ENCODE peak calls at places on chromosomes 2 and 18, in five cellular contexts. A, B, H, T and R are unnamed samples.

GRCh38 chr2:101524811-101525430 is 50.0 kb upstream of the RFX8 start:
- DNase-seq in A (no peak), B (no peak), H (no peak), T (no peak), R (no peak)

GRCh38 chr18:47204908-47205522 is 28.9 kb upstream of the IER3IP1 start:
- DNase-seq in A (peak; percentile 11), B (peak; percentile 3), H (no peak), T (peak; percentile 85), R (no peak)

GRCh38 chr2:200455958-200456421 is 53.9 kb downstream of the KCTD18 start:
- DNase-seq in A (peak; percentile 20), B (no peak), H (peak; percentile 81), T (no peak), R (no peak)

GRCh38 chr2:187580462-187581124 is 26.4 kb upstream of the TFPI start:
- DNase-seq in A (peak; percentile 75), B (peak; percentile 55), H (no peak), T (peak; percentile 80), R (no peak)

GRCh38 chr18:61921621-61922235 is 28.9 kb upstream of the RNF152 start:
- DNase-seq in A (no peak), B (no peak), H (no peak), T (peak; percentile 4), R (no peak)

GRCh38 chr2:30252723-30253688 is 21.7 kb downstream of the LBH start:
- DNase-seq in A (peak; percentile 97), B (peak; percentile 41), H (no peak), T (no peak), R (peak; percentile 40)

GRCh38 chr2:207330912-207331311 is 165.2 kb upstream of the KLF7 start:
- DNase-seq in A (peak; percentile 97), B (peak; percentile 74), H (peak; percentile 97), T (no peak), R (peak; percentile 88)

GRCh38 chr2:127043367-127044164 is 63.4 kb downstream of the BIN1 start:
- DNase-seq in A (no peak), B (no peak), H (no peak), T (peak; percentile 49), R (no peak)

GRCh38 chr2:152407204-152407721 is 72.3 kb downstream of the FMNL2 start:
- DNase-seq in A (peak; percentile 58), B (no peak), H (peak; percentile 55), T (peak; percentile 77), R (no peak)

GRCh38 chr2:10985260-10985659 is 73.5 kb downstream of the KCNF1 start:
- DNase-seq in A (no peak), B (no peak), H (no peak), T (no peak), R (no peak)

GRCh38 chr2:115194623-115195022 is 752.2 kb downstream of the DPP10 start:
- DNase-seq in A (no peak), B (no peak), H (no peak), T (no peak), R (no peak)

GRCh38 chr2:39068757-39069515 is 51.9 kb downstream of the SOS1 start:
- DNase-seq in A (peak; percentile 53), B (no peak), H (no peak), T (no peak), R (no peak)

GRCh38 chr2:85667561-85668008 is 414 bp downstream of the SFTPB start:
- DNase-seq in A (no peak), B (no peak), H (no peak), T (no peak), R (no peak)

GRCh38 chr2:239110595-239111048 is 262.7 kb downstream of the TWIST2 start:
- DNase-seq in A (no peak), B (no peak), H (no peak), T (no peak), R (no peak)

GRCh38 chr2:191923652-191923997 is 76.7 kb upstream of the CAVIN2 start:
- DNase-seq in A (peak; percentile 82), B (no peak), H (no peak), T (no peak), R (no peak)

GRCh38 chr2:3662239-3662638 is 4.2 kb downstream of the ALLC start:
- DNase-seq in A (no peak), B (no peak), H (no peak), T (peak; percentile 38), R (no peak)

GRCh38 chr18:45519881-45520280 is 95.4 kb upstream of the SLC14A2 start:
- DNase-seq in A (peak; percentile 87), B (no peak), H (no peak), T (no peak), R (no peak)

GRCh38 chr2:239160226-239161143 is 240.3 kb downstream of the HDAC4 start:
- DNase-seq in A (no peak), B (no peak), H (no peak), T (no peak), R (no peak)

GRCh38 chr2:121471571-121472464 is 58.9 kb upstream of the RNU4ATAC start:
- DNase-seq in A (peak; percentile 90), B (peak; percentile 36), H (no peak), T (peak; percentile 36), R (peak; percentile 49)

GRCh38 chr2:176129013-176129796 is at the start of gene HOXD8:
- DNase-seq in A (peak; percentile 56), B (no peak), H (no peak), T (peak; percentile 79), R (no peak)

GRCh38 chr2:240991378-240992263 is 6.8 kb upstream of the SNED1 start:
- DNase-seq in A (peak; percentile 97), B (peak; percentile 66), H (no peak), T (peak; percentile 48), R (peak; percentile 80)

GRCh38 chr2:182831097-182831496 is 35.3 kb downstream of the FRZB start:
- DNase-seq in A (no peak), B (no peak), H (no peak), T (no peak), R (no peak)

GRCh38 chr18:23967321-23968089 is 47.0 kb upstream of the TTC39C start:
- DNase-seq in A (no peak), B (no peak), H (peak; percentile 53), T (no peak), R (no peak)

GRCh38 chr2:166519391-166519962 is 25.4 kb upstream of the SCN7A start:
- DNase-seq in A (no peak), B (no peak), H (no peak), T (peak; percentile 42), R (no peak)

GRCh38 chr2:230520875-230521155 is 104.8 kb downstream of the SP100 start:
- DNase-seq in A (peak; percentile 70), B (no peak), H (no peak), T (no peak), R (no peak)

GRCh38 chr2:145329976-145330375 is 810.1 kb upstream of the ZEB2 start:
- DNase-seq in A (no peak), B (no peak), H (no peak), T (no peak), R (no peak)

GRCh38 chr18:79809482-79810192 is 11.9 kb downstream of the KCNG2 start:
- DNase-seq in A (no peak), B (no peak), H (no peak), T (no peak), R (no peak)

GRCh38 chr2:147560810-147561521 is 283.9 kb upstream of the ACVR2A start:
- DNase-seq in A (no peak), B (no peak), H (no peak), T (no peak), R (no peak)

GRCh38 chr2:769771-770170 is 92.6 kb upstream of the TMEM18 start:
- DNase-seq in A (no peak), B (no peak), H (no peak), T (no peak), R (no peak)

GRCh38 chr2:64653174-64654062 is at the start of gene SERTAD2:
- DNase-seq in A (peak; percentile 86), B (peak; percentile 56), H (no peak), T (peak; percentile 81), R (no peak)

GRCh38 chr2:98444436-98445166 is at the start of gene INPP4A:
- DNase-seq in A (peak; percentile 59), B (no peak), H (no peak), T (peak; percentile 87), R (no peak)

GRCh38 chr2:88739985-88740600 is 48.6 kb downstream of the RPIA start:
- DNase-seq in A (peak; percentile 42), B (peak; percentile 51), H (peak; percentile 42), T (peak; percentile 82), R (peak; percentile 1)
- TF ChIP-seq CTCF in A (peak; percentile 98), B (peak; percentile 96), H (peak; percentile 96), T (peak; percentile 93), R (peak; percentile 94)

GRCh38 chr2:8258406-8258805 is 423.4 kb upstream of the ID2 start:
- DNase-seq in A (peak; percentile 11), B (no peak), H (no peak), T (no peak), R (no peak)

GRCh38 chr2:8257502-8257901 is 424.4 kb upstream of the ID2 start:
- DNase-seq in A (no peak), B (no peak), H (no peak), T (peak; percentile 27), R (no peak)

GRCh38 chr2:8259841-8260178 is 422.0 kb upstream of the ID2 start:
- DNase-seq in A (no peak), B (no peak), H (no peak), T (no peak), R (no peak)

GRCh38 chr2:8260213-8260612 is 421.6 kb upstream of the ID2 start:
- DNase-seq in A (no peak), B (no peak), H (no peak), T (no peak), R (no peak)

DNA sequence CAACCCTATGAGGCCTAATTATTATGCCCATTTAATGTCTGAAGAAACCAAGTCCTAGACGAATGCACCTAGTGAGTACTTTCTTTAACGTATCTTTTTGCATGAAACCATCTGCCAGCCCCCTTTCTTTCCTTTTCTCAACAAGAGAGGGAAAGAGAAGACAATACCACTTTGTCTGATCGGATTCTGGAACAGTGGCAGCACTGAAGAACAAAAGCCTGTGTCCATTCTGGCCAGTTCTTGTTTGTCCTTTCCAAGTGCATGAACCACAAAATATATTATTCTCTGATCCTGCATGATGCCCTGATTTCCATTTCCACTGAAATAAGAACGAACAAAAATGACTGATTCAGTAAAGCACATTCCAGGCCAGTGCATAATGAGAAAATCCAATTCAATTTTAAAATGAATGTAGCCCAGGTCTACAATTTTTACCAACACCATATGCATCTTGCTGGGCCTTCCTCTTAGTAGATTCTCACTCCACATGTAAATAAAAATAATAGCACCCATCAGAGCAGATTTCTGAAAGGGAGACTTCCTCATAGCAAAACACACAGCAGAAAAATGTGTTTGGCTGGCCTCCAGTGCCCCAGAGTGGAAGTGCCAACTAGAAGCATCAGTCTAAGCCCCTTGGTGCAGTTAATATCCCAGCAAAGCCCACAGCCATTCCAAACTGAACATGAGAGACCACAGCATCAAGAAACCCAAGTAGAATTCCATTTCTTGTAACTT is 422.6 kb upstream of the ID2 start:
- DNase-seq in A (no peak), B (no peak), H (no peak), T (no peak), R (no peak)
- H3K27me3 ChIP-seq in A (no peaks in the 10 kb centered on the region), B (peaks cover 9% of the 10 kb centered on the region), H (no peaks in the 10 kb centered on the region), T (no peaks in the 10 kb centered on the region), R (no peaks in the 10 kb centered on the region)

DNA sequence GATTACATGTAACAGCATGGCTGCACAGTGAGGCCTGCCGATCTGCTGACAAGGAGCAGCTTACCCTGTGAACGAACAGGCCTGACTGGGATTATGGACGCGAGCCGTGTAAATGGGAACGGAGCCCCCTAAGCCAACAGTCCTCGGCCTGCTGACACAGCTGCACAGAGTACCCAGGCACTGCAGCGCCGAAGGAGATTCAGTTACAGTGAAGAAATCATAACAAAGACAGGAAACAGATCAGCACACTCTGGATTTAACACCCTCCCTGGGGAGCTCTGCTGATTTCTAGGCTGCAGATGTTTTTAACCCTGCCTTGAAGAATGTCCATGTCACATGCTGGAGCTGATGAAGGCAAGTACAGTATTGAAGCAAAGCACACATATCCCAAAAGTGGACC is 43.4 kb downstream of the COLEC12 start:
- DNase-seq in A (peak; percentile 35), B (no peak), H (no peak), T (no peak), R (no peak)
- H3K4me3 ChIP-seq in A (peak overlapping the region; percentile 10), B (no peak overlapping the region), H (no peak overlapping the region), T (no peak overlapping the region), R (no peak overlapping the region)

GRCh38 chr2:174776223-174776622 is 12.0 kb upstream of the CHRNA1 start:
- DNase-seq in A (no peak), B (no peak), H (no peak), T (peak; percentile 77), R (no peak)
- TF ChIP-seq CTCF in A (peak; percentile 33), B (peak; percentile 36), H (peak; percentile 54), T (peak; percentile 99), R (peak; percentile 68)